ENCODE peak calls at places on chromosomes 6 and 20, in seven cellular contexts. B is NCI-H1417 treated with DMSO at 0.1 percent for 48 hours, I is left cardiac atrium, F is DMS153, M is 8988T, H is germinal center, J is activated T-cell treated with anti-CD3 and anti-CD28 coated beads for 4 hours. V is an unnamed sample.

GRCh38 chr6:22717906-22718305 is 148.5 kb downstream of the HDGFL1 start:
- DNase-seq in F (peak), I (no peak), H (no peak), M (no peak), J (no peak), B (peak), V (no peak)

GRCh38 chr6:168071620-168072019 is 7.4 kb downstream of the FRMD1 start:
- DNase-seq in I (no peak), H (no peak), F (no peak), J (no peak), M (peak), B (no peak), V (no peak)

GRCh38 chr6:17851720-17852161 is 135.7 kb downstream of the KIF13A start:
- DNase-seq in M (no peak), F (no peak), B (no peak), I (no peak), J (no peak), H (no peak), V (no peak)

GRCh38 chr6:135148889-135149288 is 32.2 kb upstream of the MYB start:
- DNase-seq in B (no peak), H (no peak), F (no peak), J (no peak), M (no peak), I (no peak), V (no peak)

GRCh38 chr20:41655966-41656685 is 37.9 kb upstream of the CHD6 start:
- DNase-seq in J (no peak), M (no peak), F (peak), I (no peak), B (peak), H (no peak), V (no peak)

GRCh38 chr6:3202999-3203696 is 24.3 kb downstream of the TUBB2B start:
- DNase-seq in M (no peak), B (no peak), I (no peak), J (no peak), F (no peak), H (peak), V (no peak)

GRCh38 chr6:293185-294174 is 1.2 kb downstream of the DUSP22 start:
- DNase-seq in F (no peak), J (peak), H (no peak), B (no peak), I (peak), M (no peak), V (no peak)

GRCh38 chr6:72770959-72771358 is 149.1 kb downstream of the KCNQ5 start:
- DNase-seq in B (no peak), J (no peak), H (no peak), I (no peak), F (no peak), M (no peak), V (no peak)

GRCh38 chr6:13444604-13445003 is 42.8 kb downstream of the GFOD1 start:
- DNase-seq in F (no peak), M (no peak), J (no peak), B (no peak), H (no peak), I (no peak), V (no peak)

GRCh38 chr20:47205577-47206123 is 150.8 kb downstream of the ZMYND8 start:
- DNase-seq in J (no peak), I (peak), H (peak), F (peak), B (no peak), M (peak), V (peak)

GRCh38 chr20:11178946-11179654 is 505.3 kb upstream of the JAG1 start:
- DNase-seq in F (no peak), B (no peak), H (no peak), M (no peak), J (no peak), I (no peak), V (no peak)

GRCh38 chr20:51534764-51535386 is 7.6 kb downstream of the NFATC2 start:
- DNase-seq in M (no peak), J (no peak), H (no peak), F (no peak), B (no peak), I (no peak), V (peak)

GRCh38 chr6:53906842-53907241 is 112.0 kb downstream of the LRRC1 start:
- DNase-seq in J (no peak), H (no peak), B (no peak), I (no peak), F (no peak), M (no peak), V (no peak)

GRCh38 chr6:14290448-14291388 is 173.1 kb downstream of the CD83 start:
- DNase-seq in J (no peak), B (no peak), I (no peak), H (no peak), F (no peak), M (no peak), V (no peak)

GRCh38 chr6:139369568-139370046 is 4.8 kb downstream of the CITED2 start:
- DNase-seq in M (no peak), I (no peak), J (no peak), F (peak), H (peak), B (no peak), V (peak)

GRCh38 chr6:92459606-92460005 is 959.8 kb downstream of the EPHA7 start:
- DNase-seq in B (no peak), F (no peak), J (no peak), H (no peak), I (no peak), M (no peak), V (no peak)

GRCh38 chr20:29301624-29302259 is 1955.7 kb upstream of the DEFB115 start:
- DNase-seq in J (no peak), F (no peak), B (no peak), I (no peak), H (no peak), M (no peak), V (no peak)

GRCh38 chr6:11854418-11855165 is 76.0 kb upstream of the ADTRP start:
- DNase-seq in I (no peak), J (no peak), F (no peak), B (no peak), H (no peak), M (no peak), V (no peak)

V was measured in AML-193.